ENCODE peak calls at places on chromosome X, in ten cellular contexts. X is HepG2, T is endothelial cell of umbilical vein, A is A549, F is HCT116, U is SK-N-SH, Q is WTC11, V is GM12878, N is K562, S is H1. B is an unnamed sample.

GRCh38 chrX:39022106-39022505 is 220.8 kb downstream of the MID1IP1 start:
- DNase-seq in X (no peak), T (no peak), A (no peak), F (no peak), U (no peak), Q (no peak), V (no peak), N (no peak), S (no peak), B (no peak)

GRCh38 chrX:150896632-150897031 is 1.8 kb downstream of the CD99L2 start:
- DNase-seq in X (no peak), T (no peak), A (no peak), F (no peak), U (no peak), Q (no peak), V (no peak), N (no peak), S (no peak), B (no peak)

GRCh38 chrX:50579955-50580354 is 109.3 kb upstream of the DGKK start:
- DNase-seq in X (peak), T (peak), A (peak), F (peak), U (peak), Q (peak), V (peak), N (peak), S (no peak), B (peak)

GRCh38 chrX:2767631-2768455 is 16.0 kb downstream of the XG start:
- DNase-seq in X (peak), T (no peak), A (peak), F (peak), U (no peak), Q (peak), V (no peak), N (no peak), S (no peak), B (peak)

GRCh38 chrX:55582447-55582846 is 40.8 kb upstream of the FOXR2 start:
- DNase-seq in X (no peak), T (no peak), A (no peak), F (no peak), U (no peak), Q (no peak), V (no peak), N (no peak), S (no peak), B (no peak)

GRCh38 chrX:48700951-48701653 is 4.6 kb downstream of the SUV39H1 start:
- DNase-seq in X (no peak), T (no peak), A (no peak), F (no peak), U (no peak), Q (no peak), V (no peak), N (no peak), S (no peak), B (peak)

GRCh38 chrX:72027024-72027913 is 104.4 kb downstream of the RTL5 start:
- DNase-seq in X (no peak), T (no peak), A (no peak), F (no peak), U (no peak), Q (no peak), V (no peak), N (no peak), S (peak), B (no peak)

GRCh38 chrX:14351889-14352288 is 177.4 kb upstream of the GLRA2 start:
- DNase-seq in X (no peak), T (no peak), A (no peak), F (no peak), U (no peak), Q (no peak), V (no peak), N (no peak), S (no peak), B (no peak)

GRCh38 chrX:3159995-3160715 is 118.9 kb downstream of the ARSF start:
- DNase-seq in X (no peak), T (no peak), A (no peak), F (no peak), U (no peak), Q (no peak), V (no peak), N (no peak), S (no peak), B (no peak)

DNA sequence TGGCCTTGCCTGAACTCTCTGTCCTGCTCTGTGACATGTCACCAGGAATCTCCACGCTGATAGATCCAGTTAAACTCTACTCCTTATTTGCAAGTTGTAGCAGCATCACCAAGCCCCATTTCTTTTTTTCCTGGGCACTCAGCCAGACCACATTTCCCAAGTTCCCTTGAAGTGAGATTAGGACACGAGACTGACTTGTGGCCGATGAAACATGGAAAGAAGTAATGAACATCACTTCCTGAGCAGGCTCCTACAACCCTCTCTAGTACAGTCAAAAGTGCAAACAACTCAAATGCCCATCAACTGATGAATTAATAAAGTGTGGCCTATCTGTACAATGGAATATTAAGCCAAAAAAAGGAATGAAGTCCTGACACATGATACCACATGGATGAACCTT is 74.6 kb downstream of the MAP3K15 start:
- DNase-seq in X (no peak), T (no peak), A (no peak), F (no peak), U (no peak), Q (no peak), V (no peak), N (no peak), S (no peak), B (no peak)
- TF ChIP-seq MAX in X (no peak), T (no peak), A (no peak), F (no peak), U (no peak), Q (no peak), V (no peak), N (no peak), S (no peak), B (no peak)

GRCh38 chrX:117839544-117839943 is 277.1 kb downstream of the KLHL13 start:
- DNase-seq in X (no peak), T (no peak), A (no peak), F (no peak), U (peak), Q (no peak), V (no peak), N (peak), S (no peak), B (no peak)
- TF ChIP-seq CTCF in X (no peak), T (no peak), A (no peak), F (peak), U (peak), Q (no peak), V (no peak), N (no peak), S (peak), B (no peak)

GRCh38 chrX:124362072-124362471 is 15.7 kb downstream of the SH2D1A start:
- DNase-seq in X (no peak), T (no peak), A (no peak), F (no peak), U (no peak), Q (no peak), V (no peak), N (no peak), S (no peak), B (no peak)
- TF ChIP-seq MAX in X (no peak), T (no peak), A (no peak), F (no peak), U (no peak), Q (no peak), V (no peak), N (no peak), S (no peak), B (no peak)

GRCh38 chrX:102339312-102340298 is 92.6 kb downstream of the NXF2 start:
- DNase-seq in X (no peak), T (no peak), A (no peak), F (no peak), U (no peak), Q (peak), V (no peak), N (no peak), S (no peak), B (peak)

GRCh38 chrX:102345916-102346315 is 93.9 kb downstream of the NXF2B start:
- DNase-seq in X (peak), T (peak), A (peak), F (no peak), U (peak), Q (peak), V (no peak), N (peak), S (peak), B (peak)

GRCh38 chrX:102338162-102338561 is 91.2 kb downstream of the NXF2 start:
- DNase-seq in X (no peak), T (no peak), A (no peak), F (no peak), U (no peak), Q (no peak), V (no peak), N (no peak), S (no peak), B (no peak)

DNA sequence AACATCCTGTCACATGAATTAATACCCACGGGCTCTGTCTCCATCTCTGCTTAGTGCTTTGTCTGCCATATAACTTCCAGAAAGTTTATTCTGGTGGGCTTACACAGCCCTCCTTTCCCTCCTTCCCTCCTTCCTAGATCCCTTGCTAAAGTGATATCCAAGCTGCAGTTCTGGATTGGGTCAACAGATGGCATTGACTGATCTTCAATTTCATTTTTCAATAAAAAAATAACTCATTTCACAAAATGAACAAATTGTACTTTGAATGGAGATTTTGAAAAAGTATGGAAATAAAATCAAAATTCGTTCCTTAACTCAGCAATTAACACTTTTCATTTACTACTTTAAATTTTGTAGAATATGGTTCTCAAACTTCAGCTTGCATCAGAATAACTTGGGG is 94.9 kb downstream of the NXF2 start:
- DNase-seq in X (no peak), T (no peak), A (no peak), F (no peak), U (no peak), Q (no peak), V (no peak), N (no peak), S (no peak), B (no peak)
- TF ChIP-seq CTCF in X (no peak), T (peak), A (no peak), F (peak), U (peak), Q (no peak), V (no peak), N (no peak), S (no peak), B (no peak)

GRCh38 chrX:52352551-52352950 is 16.3 kb upstream of the XAGE2 start:
- DNase-seq in X (no peak), T (no peak), A (no peak), F (no peak), U (no peak), Q (no peak), V (no peak), N (no peak), S (no peak), B (no peak)

GRCh38 chrX:52341493-52341892 is 27.3 kb upstream of the XAGE2 start:
- DNase-seq in X (no peak), T (no peak), A (no peak), F (peak), U (no peak), Q (no peak), V (no peak), N (no peak), S (no peak), B (no peak)

GRCh38 chrX:52349681-52350080 is 19.1 kb upstream of the XAGE2 start:
- DNase-seq in X (no peak), T (no peak), A (no peak), F (no peak), U (no peak), Q (no peak), V (no peak), N (no peak), S (no peak), B (no peak)

GRCh38 chrX:52346462-52347165 is 22.2 kb upstream of the XAGE2 start:
- DNase-seq in X (no peak), T (no peak), A (no peak), F (peak), U (no peak), Q (no peak), V (no peak), N (no peak), S (no peak), B (peak)
- TF ChIP-seq MAX in X (no peak), T (no peak), A (no peak), F (no peak), U (no peak), Q (no peak), V (no peak), N (no peak), S (no peak), B (no peak)

DNA sequence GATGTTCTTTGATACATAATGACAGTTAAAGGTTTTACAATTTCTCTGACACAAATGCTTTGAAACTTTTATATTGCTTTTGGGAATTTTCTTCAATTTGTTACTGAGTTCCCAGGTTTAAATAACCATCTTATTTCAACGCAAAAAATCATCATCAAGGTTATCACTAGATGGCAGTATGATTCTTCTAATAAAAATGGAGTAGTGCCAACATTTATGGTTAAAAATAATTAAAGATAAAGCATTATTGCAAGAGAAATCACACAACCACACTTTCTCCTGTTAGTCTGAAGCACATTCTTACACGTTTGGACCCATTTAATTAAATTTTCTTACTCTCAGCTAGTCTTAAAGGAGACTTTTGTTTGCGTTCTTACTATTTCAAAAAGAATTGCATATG is 611.3 kb upstream of the CPXCR1 start:
- DNase-seq in X (peak), T (peak), A (no peak), F (no peak), U (no peak), Q (no peak), V (no peak), N (no peak), S (no peak), B (peak)
- TF ChIP-seq CTCF in X (peak), T (no peak), A (peak), F (no peak), U (peak), Q (no peak), V (no peak), N (no peak), S (no peak), B (no peak)

GRCh38 chrX:137651647-137652046 is 85.7 kb downstream of the ZIC3 start:
- DNase-seq in X (no peak), T (no peak), A (no peak), F (no peak), U (no peak), Q (no peak), V (no peak), N (no peak), S (no peak), B (no peak)
- TF ChIP-seq MAX in X (no peak), T (no peak), A (no peak), F (no peak), U (no peak), Q (no peak), V (no peak), N (no peak), S (no peak), B (no peak)

B was measured in NB4.